ENCODE peak calls at places on chromosomes 13 and 19, in five cellular contexts. B, I, A, P and D are unnamed samples.

GRCh38 chr13:54226866-54227265 is 1198.3 kb downstream of the OLFM4 start:
- DNase-seq in B (no peak), I (no peak), A (no peak), P (no peak), D (no peak)

GRCh38 chr19:374183-374885 is 29.7 kb upstream of the MIER2 start:
- DNase-seq in B (no peak), I (no peak), A (no peak), P (no peak), D (peak; percentile 6)

GRCh38 chr13:62092949-62093348 is 677.3 kb upstream of the PCDH20 start:
- DNase-seq in B (no peak), I (no peak), A (no peak), P (no peak), D (no peak)

GRCh38 chr19:12580180-12580694 is 29.0 kb upstream of the ZNF564 start:
- DNase-seq in B (no peak), I (no peak), A (peak; percentile 76), P (no peak), D (peak; percentile 91)

GRCh38 chr13:57799624-57800023 is 168.1 kb downstream of the PCDH17 start:
- DNase-seq in B (no peak), I (no peak), A (no peak), P (no peak), D (no peak)

GRCh38 chr13:34627905-34628682 is 314.0 kb upstream of the NBEA start:
- DNase-seq in B (no peak), I (no peak), A (no peak), P (no peak), D (no peak)

GRCh38 chr19:28456264-28456663 is 756.7 kb downstream of the UQCRFS1 start:
- DNase-seq in B (no peak), I (no peak), A (no peak), P (no peak), D (no peak)

GRCh38 chr19:1410136-1410786 is 2.9 kb downstream of the DAZAP1 start:
- DNase-seq in B (peak; percentile 35), I (no peak), A (peak; percentile 65), P (no peak), D (peak; percentile 18)

GRCh38 chr19:31344403-31344802 is 4.8 kb downstream of the TSHZ3 start:
- DNase-seq in B (no peak), I (no peak), A (no peak), P (peak; percentile 43), D (no peak)

GRCh38 chr19:2045501-2046045 is 5.5 kb downstream of the MKNK2 start:
- DNase-seq in B (no peak), I (no peak), A (no peak), P (no peak), D (no peak)

GRCh38 chr13:51934461-51935087 is 72.8 kb downstream of the CCDC70 start:
- DNase-seq in B (no peak), I (no peak), A (no peak), P (peak; percentile 43), D (no peak)

GRCh38 chr13:33125821-33126570 is 109.8 kb downstream of the KL start:
- DNase-seq in B (peak; percentile 94), I (peak; percentile 76), A (peak; percentile 97), P (peak; percentile 61), D (peak; percentile 90)

GRCh38 chr19:50925734-50926133 is 14.5 kb upstream of the KLK4 start:
- DNase-seq in B (no peak), I (no peak), A (no peak), P (no peak), D (peak; percentile 96)

GRCh38 chr13:91368676-91369425 is 21.4 kb downstream of the MIR17HG start:
- DNase-seq in B (no peak), I (no peak), A (peak; percentile 39), P (no peak), D (no peak)

GRCh38 chr19:12485571-12485970 is 955 bp upstream of the ZNF709 start:
- DNase-seq in B (no peak), I (no peak), A (no peak), P (no peak), D (no peak)

GRCh38 chr13:32413284-32413683 is 14.6 kb downstream of the N4BP2L1 start:
- DNase-seq in B (no peak), I (no peak), A (no peak), P (no peak), D (no peak)

GRCh38 chr13:112994084-112994780 is 25.2 kb downstream of the MCF2L start:
- DNase-seq in B (no peak), I (no peak), A (no peak), P (no peak), D (no peak)

GRCh38 chr19:48656840-48657474 is 11.0 kb upstream of the CA11 start:
- DNase-seq in B (peak; percentile 61), I (no peak), A (peak; percentile 93), P (no peak), D (peak; percentile 20)

GRCh38 chr13:100954430-100955361 is 280.1 kb upstream of the TMTC4 start:
- DNase-seq in B (no peak), I (no peak), A (peak; percentile 8), P (no peak), D (no peak)

GRCh38 chr13:81017525-81018152 is 676.7 kb upstream of the SPRY2 start:
- DNase-seq in B (peak; percentile 57), I (no peak), A (peak; percentile 13), P (no peak), D (peak; percentile 61)

GRCh38 chr19:57165846-57166245 is 1.4 kb downstream of the DUXA start:
- DNase-seq in B (no peak), I (no peak), A (no peak), P (no peak), D (peak; percentile 62)

GRCh38 chr19:398719-399118 is 10.2 kb downstream of the C2CD4C start:
- DNase-seq in B (no peak), I (no peak), A (no peak), P (peak; percentile 13), D (no peak)

GRCh38 chr19:12757544-12758274 is 6.1 kb downstream of the BEST2 start:
- DNase-seq in B (peak; percentile 81), I (no peak), A (peak; percentile 34), P (peak; percentile 95), D (peak; percentile 90)

GRCh38 chr19:54469496-54469934 is 3.6 kb downstream of the CDC42EP5 start:
- DNase-seq in B (peak; percentile 70), I (no peak), A (no peak), P (no peak), D (no peak)

GRCh38 chr19:45500918-45501729 is 2.9 kb downstream of the PPM1N start:
- DNase-seq in B (no peak), I (no peak), A (no peak), P (no peak), D (no peak)

GRCh38 chr19:45497791-45498190 is 452 bp upstream of the PPM1N start:
- DNase-seq in B (no peak), I (no peak), A (no peak), P (peak; percentile 57), D (no peak)

GRCh38 chr19:45501730-45502014 is 3.4 kb downstream of the PPM1N start:
- DNase-seq in B (no peak), I (no peak), A (no peak), P (peak; percentile 55), D (no peak)

GRCh38 chr19:45498411-45499195 is at the start of gene PPM1N:
- DNase-seq in B (no peak), I (no peak), A (no peak), P (peak; percentile 86), D (peak; percentile 16)

GRCh38 chr19:45499196-45500180 is 1.2 kb downstream of the PPM1N start:
- DNase-seq in B (peak; percentile 38), I (no peak), A (no peak), P (peak; percentile 99), D (peak; percentile 42)
- H3K9ac ChIP-seq in B (no peak overlapping the region), I (no peak overlapping the region), A (no peak overlapping the region), P (no peak overlapping the region), D (no peak overlapping the region)

GRCh38 chr13:40993119-40993518 is 26.0 kb downstream of the ELF1 start:
- DNase-seq in B (no peak), I (no peak), A (peak; percentile 11), P (peak; percentile 44), D (no peak)

GRCh38 chr13:40992678-40993077 is 26.4 kb downstream of the ELF1 start:
- DNase-seq in B (peak; percentile 28), I (no peak), A (no peak), P (no peak), D (peak; percentile 34)

GRCh38 chr13:40995997-40996396 is 23.1 kb downstream of the ELF1 start:
- DNase-seq in B (no peak), I (no peak), A (no peak), P (no peak), D (no peak)

GRCh38 chr13:40994581-40995230 is 24.4 kb downstream of the ELF1 start:
- DNase-seq in B (no peak), I (no peak), A (no peak), P (no peak), D (no peak)

GRCh38 chr13:40993987-40994386 is 25.1 kb downstream of the ELF1 start:
- DNase-seq in B (no peak), I (peak; percentile 76), A (no peak), P (peak; percentile 32), D (peak; percentile 91)
- H3K79me2 ChIP-seq in B (peaks cover 39% of the 10 kb centered on the region), I (peaks cover 88% of the 10 kb centered on the region), A (peaks cover 29% of the 10 kb centered on the region), P (no peaks in the 10 kb centered on the region), D (peaks cover 77% of the 10 kb centered on the region)

GRCh38 chr19:3533563-3534216 is 5.3 kb upstream of the TEKTIP1 start:
- DNase-seq in B (no peak), I (no peak), A (no peak), P (no peak), D (no peak)
- TF ChIP-seq CTCF in B (no peak), I (no peak), A (no peak), P (no peak), D (no peak)

GRCh38 chr13:59901191-59901590 is 262.5 kb downstream of the DIAPH3 start:
- DNase-seq in B (no peak), I (no peak), A (no peak), P (no peak), D (no peak)

DNA sequence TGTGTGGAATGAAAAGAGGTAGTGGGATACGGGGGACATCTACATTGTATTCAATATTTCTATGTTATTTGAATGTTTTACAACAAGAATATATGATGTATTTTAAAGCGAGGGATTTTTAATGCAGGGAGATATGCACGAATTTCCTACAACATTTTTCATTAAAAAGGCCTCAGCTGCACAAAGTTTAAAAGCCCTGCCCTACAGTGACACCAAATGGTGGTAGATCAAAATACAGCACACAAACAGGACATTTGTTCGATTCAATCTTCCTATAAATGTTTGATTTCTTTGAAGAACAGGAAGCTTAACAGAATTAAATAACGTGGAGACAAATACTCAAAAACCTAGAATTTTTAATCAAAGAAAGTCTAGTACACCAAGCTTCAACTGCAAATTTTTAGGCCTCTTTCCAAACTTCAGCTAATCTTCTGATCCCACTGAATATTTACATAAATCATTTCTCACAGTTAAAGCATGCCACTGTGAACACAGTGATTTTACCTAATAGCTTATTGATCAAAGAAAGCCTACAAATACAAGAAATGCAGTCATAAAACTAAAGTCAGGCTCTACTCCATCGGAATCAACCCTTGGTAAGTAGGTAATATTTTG is 257.2 kb downstream of the DIAPH3 start:
- DNase-seq in B (peak; percentile 47), I (no peak), A (peak; percentile 7), P (no peak), D (peak; percentile 41)
- H3K9ac ChIP-seq in B (peak overlapping the region; percentile 3), I (no peak overlapping the region), A (peak overlapping the region; percentile 2), P (no peak overlapping the region), D (no peak overlapping the region)

GRCh38 chr13:110628477-110628793 is 13.1 kb downstream of the NAXD start:
- DNase-seq in B (no peak), I (no peak), A (peak; percentile 58), P (no peak), D (no peak)
- H3K79me2 ChIP-seq in B (peaks cover 62% of the 10 kb centered on the region), I (peaks cover 74% of the 10 kb centered on the region), A (peaks cover 82% of the 10 kb centered on the region), P (peaks cover 16% of the 10 kb centered on the region), D (peaks cover 80% of the 10 kb centered on the region)